ENCODE peak calls at places on chromosomes 6 and 20, in nine cellular contexts. One of them, this sample, is unnamed.

GRCh38 chr20:53751394-53752368 is 158.0 kb upstream of the ZNF217 start:
- DNase-seq in IMR-90: no peak
- DNase-seq in HCT116: no peak
- DNase-seq in choroid plexus epithelial cell: no peak
- DNase-seq in fibroblast of mammary gland: no peak
- DNase-seq in cardiac muscle cell: peak
- DNase-seq in heart left ventricle: no peak
- DNase-seq in esophagus muscularis mucosa: no peak
- DNase-seq in testis: no peak
- DNase-seq in this sample: no peak

GRCh38 chr6:107171513-107171912 is 56.2 kb upstream of the BEND3 start:
- DNase-seq in IMR-90: no peak
- DNase-seq in HCT116: no peak
- DNase-seq in choroid plexus epithelial cell: no peak
- DNase-seq in fibroblast of mammary gland: no peak
- DNase-seq in cardiac muscle cell: no peak
- DNase-seq in heart left ventricle: no peak
- DNase-seq in esophagus muscularis mucosa: no peak
- DNase-seq in testis: no peak
- DNase-seq in this sample: no peak

GRCh38 chr20:46990017-46990810 is 95.6 kb downstream of the EYA2 start:
- DNase-seq in IMR-90: no peak
- DNase-seq in HCT116: no peak
- DNase-seq in choroid plexus epithelial cell: no peak
- DNase-seq in fibroblast of mammary gland: no peak
- DNase-seq in cardiac muscle cell: no peak
- DNase-seq in heart left ventricle: no peak
- DNase-seq in esophagus muscularis mucosa: no peak
- DNase-seq in testis: no peak
- DNase-seq in this sample: no peak

GRCh38 chr6:98944598-98945011 is 3.1 kb downstream of the FBXL4 start:
- DNase-seq in IMR-90: peak
- DNase-seq in HCT116: no peak
- DNase-seq in choroid plexus epithelial cell: peak
- DNase-seq in fibroblast of mammary gland: peak
- DNase-seq in cardiac muscle cell: peak
- DNase-seq in heart left ventricle: no peak
- DNase-seq in esophagus muscularis mucosa: no peak
- DNase-seq in testis: peak
- DNase-seq in this sample: no peak

GRCh38 chr6:149871182-149871581 is 7.0 kb upstream of the LRP11 start:
- DNase-seq in IMR-90: no peak
- DNase-seq in HCT116: no peak
- DNase-seq in choroid plexus epithelial cell: no peak
- DNase-seq in fibroblast of mammary gland: no peak
- DNase-seq in cardiac muscle cell: no peak
- DNase-seq in heart left ventricle: no peak
- DNase-seq in esophagus muscularis mucosa: no peak
- DNase-seq in testis: no peak
- DNase-seq in this sample: no peak

GRCh38 chr6:49744259-49744658 is at the start of gene CRISP3:
- DNase-seq in IMR-90: no peak
- DNase-seq in HCT116: no peak
- DNase-seq in choroid plexus epithelial cell: no peak
- DNase-seq in fibroblast of mammary gland: no peak
- DNase-seq in cardiac muscle cell: no peak
- DNase-seq in heart left ventricle: no peak
- DNase-seq in esophagus muscularis mucosa: no peak
- DNase-seq in testis: no peak
- DNase-seq in this sample: no peak

GRCh38 chr6:3231213-3232016 is 4.0 kb upstream of the TUBB2B start:
- DNase-seq in IMR-90: peak
- DNase-seq in HCT116: no peak
- DNase-seq in choroid plexus epithelial cell: peak
- DNase-seq in fibroblast of mammary gland: peak
- DNase-seq in cardiac muscle cell: peak
- DNase-seq in heart left ventricle: peak
- DNase-seq in esophagus muscularis mucosa: no peak
- DNase-seq in testis: peak
- DNase-seq in this sample: peak

GRCh38 chr6:3090013-3090412 is 21.7 kb downstream of the RIPK1 start:
- DNase-seq in IMR-90: no peak
- DNase-seq in HCT116: no peak
- DNase-seq in choroid plexus epithelial cell: peak
- DNase-seq in fibroblast of mammary gland: peak
- DNase-seq in cardiac muscle cell: no peak
- DNase-seq in heart left ventricle: no peak
- DNase-seq in esophagus muscularis mucosa: no peak
- DNase-seq in testis: no peak
- DNase-seq in this sample: no peak

GRCh38 chr6:116616757-116617093 is 446 bp downstream of the RSPH4A start:
- DNase-seq in IMR-90: no peak
- DNase-seq in HCT116: no peak
- DNase-seq in choroid plexus epithelial cell: no peak
- DNase-seq in fibroblast of mammary gland: no peak
- DNase-seq in cardiac muscle cell: no peak
- DNase-seq in heart left ventricle: no peak
- DNase-seq in esophagus muscularis mucosa: no peak
- DNase-seq in testis: peak
- DNase-seq in this sample: no peak

GRCh38 chr6:87465041-87465440 is 7.7 kb upstream of the SLC35A1 start:
- DNase-seq in IMR-90: no peak
- DNase-seq in HCT116: no peak
- DNase-seq in choroid plexus epithelial cell: no peak
- DNase-seq in fibroblast of mammary gland: no peak
- DNase-seq in cardiac muscle cell: peak
- DNase-seq in heart left ventricle: no peak
- DNase-seq in esophagus muscularis mucosa: no peak
- DNase-seq in testis: no peak
- DNase-seq in this sample: no peak

GRCh38 chr6:84635081-84635745 is 129.2 kb downstream of the TBX18 start:
- DNase-seq in IMR-90: peak
- DNase-seq in HCT116: no peak
- DNase-seq in choroid plexus epithelial cell: peak
- DNase-seq in fibroblast of mammary gland: no peak
- DNase-seq in cardiac muscle cell: peak
- DNase-seq in heart left ventricle: no peak
- DNase-seq in esophagus muscularis mucosa: no peak
- DNase-seq in testis: no peak
- DNase-seq in this sample: no peak

GRCh38 chr20:19889011-19889953 is 127.9 kb upstream of the NAA20 start:
- DNase-seq in IMR-90: peak
- DNase-seq in HCT116: no peak
- DNase-seq in choroid plexus epithelial cell: peak
- DNase-seq in fibroblast of mammary gland: peak
- DNase-seq in cardiac muscle cell: peak
- DNase-seq in heart left ventricle: peak
- DNase-seq in esophagus muscularis mucosa: no peak
- DNase-seq in testis: peak
- DNase-seq in this sample: peak

GRCh38 chr6:390914-391558 is 516 bp upstream of the IRF4 start:
- DNase-seq in IMR-90: no peak
- DNase-seq in HCT116: no peak
- DNase-seq in choroid plexus epithelial cell: peak
- DNase-seq in fibroblast of mammary gland: peak
- DNase-seq in cardiac muscle cell: no peak
- DNase-seq in heart left ventricle: no peak
- DNase-seq in esophagus muscularis mucosa: no peak
- DNase-seq in testis: no peak
- DNase-seq in this sample: no peak

GRCh38 chr6:138087549-138087948 is 19.7 kb downstream of the PERP start:
- DNase-seq in IMR-90: no peak
- DNase-seq in HCT116: peak
- DNase-seq in choroid plexus epithelial cell: peak
- DNase-seq in fibroblast of mammary gland: no peak
- DNase-seq in cardiac muscle cell: no peak
- DNase-seq in heart left ventricle: no peak
- DNase-seq in esophagus muscularis mucosa: no peak
- DNase-seq in testis: no peak
- DNase-seq in this sample: no peak

DNA sequence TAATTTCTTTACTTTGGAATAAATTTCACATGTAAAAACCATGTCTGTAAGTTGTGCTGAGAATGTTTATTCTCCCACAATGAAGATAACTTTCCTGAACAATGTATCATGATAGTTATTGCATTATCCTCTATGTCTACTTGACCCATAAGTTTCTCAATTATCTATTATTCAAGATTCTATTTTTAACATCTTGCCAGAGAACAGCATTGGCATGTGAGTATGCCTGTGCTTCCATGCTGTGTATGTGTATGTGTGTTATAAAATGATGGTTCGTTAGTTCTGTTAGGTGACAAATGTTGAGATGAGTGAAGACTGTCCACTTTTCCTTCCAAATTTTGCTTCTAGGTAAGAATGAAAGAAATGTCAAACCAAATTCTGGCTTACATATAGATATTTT is 111.9 kb downstream of the EYA4 start:
- DNase-seq in IMR-90: no peak
- DNase-seq in HCT116: no peak
- DNase-seq in choroid plexus epithelial cell: no peak
- DNase-seq in fibroblast of mammary gland: no peak
- DNase-seq in cardiac muscle cell: no peak
- DNase-seq in heart left ventricle: no peak
- DNase-seq in esophagus muscularis mucosa: no peak
- DNase-seq in testis: no peak
- DNase-seq in this sample: no peak
- H3K4me3 ChIP-seq in IMR-90: no peak
- H3K4me3 ChIP-seq in HCT116: no peak
- H3K4me3 ChIP-seq in choroid plexus epithelial cell: no peak
- H3K4me3 ChIP-seq in fibroblast of mammary gland: no peak
- H3K4me3 ChIP-seq in cardiac muscle cell: no peak
- H3K4me3 ChIP-seq in heart left ventricle: no peak
- H3K4me3 ChIP-seq in esophagus muscularis mucosa: no peak
- H3K4me3 ChIP-seq in testis: no peak
- H3K4me3 ChIP-seq in this sample: no peak

GRCh38 chr6:78771619-78772018 is 95.7 kb upstream of the IRAK1BP1 start:
- DNase-seq in IMR-90: no peak
- DNase-seq in HCT116: no peak
- DNase-seq in choroid plexus epithelial cell: no peak
- DNase-seq in fibroblast of mammary gland: no peak
- DNase-seq in cardiac muscle cell: no peak
- DNase-seq in heart left ventricle: no peak
- DNase-seq in esophagus muscularis mucosa: no peak
- DNase-seq in testis: no peak
- DNase-seq in this sample: no peak

GRCh38 chr6:78768242-78768641 is 99.1 kb upstream of the IRAK1BP1 start:
- DNase-seq in IMR-90: no peak
- DNase-seq in HCT116: no peak
- DNase-seq in choroid plexus epithelial cell: no peak
- DNase-seq in fibroblast of mammary gland: no peak
- DNase-seq in cardiac muscle cell: no peak
- DNase-seq in heart left ventricle: no peak
- DNase-seq in esophagus muscularis mucosa: no peak
- DNase-seq in testis: no peak
- DNase-seq in this sample: no peak

GRCh38 chr6:78770766-78771165 is 96.6 kb upstream of the IRAK1BP1 start:
- DNase-seq in IMR-90: no peak
- DNase-seq in HCT116: no peak
- DNase-seq in choroid plexus epithelial cell: no peak
- DNase-seq in fibroblast of mammary gland: peak
- DNase-seq in cardiac muscle cell: no peak
- DNase-seq in heart left ventricle: no peak
- DNase-seq in esophagus muscularis mucosa: no peak
- DNase-seq in testis: no peak
- DNase-seq in this sample: no peak
- TF ChIP-seq CTCF in IMR-90: peak
- TF ChIP-seq CTCF in HCT116: peak
- TF ChIP-seq CTCF in choroid plexus epithelial cell: no peak
- TF ChIP-seq CTCF in fibroblast of mammary gland: no peak
- TF ChIP-seq CTCF in cardiac muscle cell: no peak
- TF ChIP-seq CTCF in heart left ventricle: no peak
- TF ChIP-seq CTCF in esophagus muscularis mucosa: no peak
- TF ChIP-seq CTCF in testis: no peak
- TF ChIP-seq CTCF in this sample: no peak

GRCh38 chr6:41439524-41440418 is 104.4 kb downstream of the NCR2 start:
- DNase-seq in IMR-90: no peak
- DNase-seq in HCT116: no peak
- DNase-seq in choroid plexus epithelial cell: no peak
- DNase-seq in fibroblast of mammary gland: no peak
- DNase-seq in cardiac muscle cell: peak
- DNase-seq in heart left ventricle: no peak
- DNase-seq in esophagus muscularis mucosa: no peak
- DNase-seq in testis: no peak
- DNase-seq in this sample: no peak

GRCh38 chr6:41434803-41435470 is 99.5 kb downstream of the NCR2 start:
- DNase-seq in IMR-90: no peak
- DNase-seq in HCT116: no peak
- DNase-seq in choroid plexus epithelial cell: no peak
- DNase-seq in fibroblast of mammary gland: no peak
- DNase-seq in cardiac muscle cell: no peak
- DNase-seq in heart left ventricle: no peak
- DNase-seq in esophagus muscularis mucosa: no peak
- DNase-seq in testis: peak
- DNase-seq in this sample: no peak

GRCh38 chr6:41438746-41439145 is 103.3 kb downstream of the NCR2 start:
- DNase-seq in IMR-90: no peak
- DNase-seq in HCT116: no peak
- DNase-seq in choroid plexus epithelial cell: no peak
- DNase-seq in fibroblast of mammary gland: no peak
- DNase-seq in cardiac muscle cell: no peak
- DNase-seq in heart left ventricle: no peak
- DNase-seq in esophagus muscularis mucosa: no peak
- DNase-seq in testis: no peak
- DNase-seq in this sample: no peak

GRCh38 chr6:41440958-41441357 is 105.2 kb upstream of the FOXP4 start:
- DNase-seq in IMR-90: no peak
- DNase-seq in HCT116: no peak
- DNase-seq in choroid plexus epithelial cell: no peak
- DNase-seq in fibroblast of mammary gland: no peak
- DNase-seq in cardiac muscle cell: no peak
- DNase-seq in heart left ventricle: no peak
- DNase-seq in esophagus muscularis mucosa: no peak
- DNase-seq in testis: no peak
- DNase-seq in this sample: no peak

DNA sequence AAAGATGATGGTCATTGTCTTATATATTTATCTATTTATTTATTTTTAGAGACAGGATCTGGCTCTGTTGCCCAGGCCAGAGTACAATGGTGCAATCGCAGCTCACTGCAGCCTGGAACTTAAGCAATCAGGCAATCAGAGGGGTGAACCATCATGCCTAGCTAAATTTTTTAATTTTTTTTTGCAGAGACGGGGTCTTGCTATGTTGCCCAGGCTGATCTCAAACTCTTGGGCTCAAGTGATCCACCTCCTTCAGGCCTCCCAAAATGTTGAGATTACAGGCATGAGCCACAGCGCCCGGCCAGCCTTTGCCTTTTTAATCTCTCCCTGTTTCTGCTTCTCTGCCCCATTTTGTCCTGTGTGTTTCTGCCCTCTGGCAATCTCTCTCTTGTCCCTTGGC is 102.2 kb downstream of the NCR2 start:
- DNase-seq in IMR-90: no peak
- DNase-seq in HCT116: no peak
- DNase-seq in choroid plexus epithelial cell: no peak
- DNase-seq in fibroblast of mammary gland: no peak
- DNase-seq in cardiac muscle cell: no peak
- DNase-seq in heart left ventricle: no peak
- DNase-seq in esophagus muscularis mucosa: no peak
- DNase-seq in testis: no peak
- DNase-seq in this sample: no peak
- H3K4me3 ChIP-seq in IMR-90: no peak
- H3K4me3 ChIP-seq in HCT116: no peak
- H3K4me3 ChIP-seq in choroid plexus epithelial cell: no peak
- H3K4me3 ChIP-seq in fibroblast of mammary gland: no peak
- H3K4me3 ChIP-seq in cardiac muscle cell: no peak
- H3K4me3 ChIP-seq in heart left ventricle: no peak
- H3K4me3 ChIP-seq in esophagus muscularis mucosa: no peak
- H3K4me3 ChIP-seq in testis: no peak
- H3K4me3 ChIP-seq in this sample: no peak

GRCh38 chr6:143060354-143060805 is 309 bp upstream of the AIG1 start:
- DNase-seq in IMR-90: peak
- DNase-seq in HCT116: peak
- DNase-seq in choroid plexus epithelial cell: peak
- DNase-seq in fibroblast of mammary gland: peak
- DNase-seq in cardiac muscle cell: peak
- DNase-seq in heart left ventricle: peak
- DNase-seq in esophagus muscularis mucosa: peak
- DNase-seq in testis: peak
- DNase-seq in this sample: peak
- TF ChIP-seq CTCF in IMR-90: no peak
- TF ChIP-seq CTCF in HCT116: no peak
- TF ChIP-seq CTCF in choroid plexus epithelial cell: peak
- TF ChIP-seq CTCF in fibroblast of mammary gland: no peak
- TF ChIP-seq CTCF in cardiac muscle cell: peak
- TF ChIP-seq CTCF in heart left ventricle: no peak
- TF ChIP-seq CTCF in esophagus muscularis mucosa: no peak
- TF ChIP-seq CTCF in testis: peak
- TF ChIP-seq CTCF in this sample: peak

This sample was measured in astrocyte of the cerebellum.